ENCODE peak calls at places on chromosomes 6 and 20, in ten cellular contexts. B is HCT116, V is kidney epithelial cell, P is left ventricle myocardium inferior, U is upper lobe of right lung, K is colonic mucosa, J is breast epithelium, F is thoracic aorta, Y is PC-9, M is tibial artery. S is an unnamed sample.
A peak's percentile ranks its signal among the peaks of the same experiment; 100 is the strongest.

GRCh38 chr6:45436544-45437440 is 59.1 kb upstream of the SUPT3H start:
- DNase-seq in V (no peak), J (no peak), U (no peak), M (no peak), K (no peak), B (no peak), F (no peak), Y (no peak), P (no peak), S (no peak)

GRCh38 chr20:57671072-57671391 is 38.8 kb downstream of the PMEPA1 start:
- DNase-seq in F (no peak), J (no peak), M (no peak), Y (no peak), P (no peak), V (no peak), K (no peak), B (no peak), U (no peak), S (no peak)

GRCh38 chr6:137341721-137342195 is 122.6 kb upstream of the IFNGR1 start:
- DNase-seq in K (peak; percentile 38), J (no peak), Y (peak; percentile 32), P (peak; percentile 25), B (no peak), U (no peak), M (no peak), V (no peak), F (no peak), S (no peak)

GRCh38 chr20:61451009-61451408 is 198.9 kb downstream of the CDH4 start:
- DNase-seq in P (no peak), F (no peak), K (no peak), J (no peak), Y (no peak), V (no peak), M (no peak), B (no peak), U (no peak), S (no peak)

GRCh38 chr6:31011153-31011552 is 879 bp downstream of the MUC22 start:
- DNase-seq in K (no peak), P (no peak), B (no peak), Y (no peak), M (no peak), U (no peak), J (no peak), F (no peak), V (no peak), S (no peak)

GRCh38 chr6:36139991-36140710 is 9.8 kb downstream of the MAPK13 start:
- DNase-seq in U (no peak), P (no peak), Y (no peak), V (no peak), B (no peak), J (no peak), M (no peak), F (no peak), K (no peak), S (no peak)

GRCh38 chr20:39021748-39022147 is 59.6 kb downstream of the DHX35 start:
- DNase-seq in B (no peak), F (no peak), J (no peak), P (no peak), Y (no peak), V (no peak), K (no peak), U (no peak), M (no peak), S (no peak)

GRCh38 chr20:43982016-43982415 is 67.4 kb downstream of the TOX2 start:
- DNase-seq in Y (no peak), U (no peak), K (no peak), P (no peak), V (no peak), M (no peak), F (no peak), B (no peak), J (no peak), S (no peak)

GRCh38 chr6:143647191-143647590 is 30.6 kb upstream of the PHACTR2 start:
- DNase-seq in Y (no peak), V (no peak), K (no peak), B (no peak), J (no peak), M (no peak), P (no peak), U (no peak), F (no peak), S (no peak)

GRCh38 chr6:146090474-146090873 is 61.6 kb downstream of the GRM1 start:
- DNase-seq in J (no peak), B (no peak), V (peak; percentile 65), F (no peak), M (no peak), Y (no peak), P (no peak), K (no peak), U (no peak), S (no peak)

GRCh38 chr6:38168126-38168525 is 348.6 kb downstream of the ZFAND3 start:
- DNase-seq in B (no peak), J (no peak), U (no peak), Y (no peak), V (no peak), M (no peak), K (no peak), F (no peak), P (no peak), S (no peak)

GRCh38 chr6:119119989-119120388 is 41.5 kb upstream of the FAM184A start:
- DNase-seq in Y (no peak), M (peak; percentile 39), K (no peak), J (no peak), V (no peak), P (no peak), B (no peak), U (no peak), F (no peak), S (peak; percentile 17)

GRCh38 chr20:43925786-43926185 is 11.1 kb downstream of the TOX2 start:
- DNase-seq in V (no peak), J (no peak), K (peak; percentile 63), B (no peak), U (peak; percentile 61), M (peak; percentile 47), P (peak; percentile 30), Y (no peak), F (no peak), S (no peak)

GRCh38 chr6:35165630-35166071 is 24.5 kb upstream of the TCP11 start:
- DNase-seq in U (no peak), P (no peak), K (peak; percentile 60), V (no peak), J (no peak), F (no peak), M (no peak), Y (peak; percentile 88), B (no peak), S (no peak)

GRCh38 chr6:13105139-13105538 is 223.2 kb downstream of the TBC1D7 start:
- DNase-seq in M (no peak), V (no peak), B (no peak), K (no peak), Y (no peak), J (no peak), U (no peak), P (no peak), F (no peak), S (no peak)

GRCh38 chr6:104940881-104941693 is 15.8 kb upstream of the LIN28B start:
- DNase-seq in P (no peak), F (no peak), J (no peak), B (no peak), M (no peak), Y (no peak), V (no peak), U (no peak), K (peak; percentile 29), S (no peak)

GRCh38 chr20:34541917-34542316 is 16.6 kb upstream of the MAP1LC3A start:
- DNase-seq in Y (no peak), J (no peak), P (no peak), F (no peak), V (no peak), B (no peak), U (no peak), K (no peak), M (no peak), S (no peak)

GRCh38 chr6:4516206-4516605 is 260.0 kb upstream of the CDYL start:
- DNase-seq in M (no peak), J (no peak), P (no peak), F (no peak), B (no peak), Y (no peak), V (no peak), U (no peak), K (no peak), S (no peak)

GRCh38 chr20:17281478-17281877 is 54.6 kb downstream of the PCSK2 start:
- DNase-seq in Y (no peak), K (peak; percentile 26), M (no peak), V (no peak), U (no peak), J (no peak), P (no peak), B (peak; percentile 3), F (no peak), S (no peak)

DNA sequence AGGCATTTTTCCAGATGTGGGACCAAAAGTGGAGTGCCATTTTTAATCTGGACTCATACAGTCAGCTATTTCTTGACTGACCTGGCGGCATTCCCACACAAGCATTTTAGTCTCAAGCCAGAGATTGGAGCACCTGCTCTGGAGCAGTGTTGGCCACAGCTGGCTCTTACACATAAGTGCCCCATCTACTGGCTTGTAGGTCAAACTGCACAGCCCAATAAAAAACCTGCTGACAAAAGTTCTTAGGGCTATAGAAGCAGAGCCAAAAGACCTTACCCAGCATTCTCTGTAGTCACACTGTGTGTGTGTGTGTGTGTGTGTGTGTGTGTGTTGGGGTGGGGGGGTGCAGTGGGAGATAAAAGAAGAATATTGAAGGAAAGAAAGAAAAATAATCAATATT is 38.6 kb upstream of the SENP6 start:
- DNase-seq in K (no peak), J (no peak), P (no peak), Y (no peak), M (no peak), B (peak; percentile 48), V (no peak), F (no peak), U (no peak), S (no peak)
- TF ChIP-seq CTCF in K (peak; percentile 22), J (no peak), P (peak; percentile 12), Y (peak; percentile 57), M (no peak), B (peak; percentile 11), V (peak; percentile 59), F (no peak), U (peak; percentile 33), S (peak; percentile 54)

GRCh38 chr20:48623176-48623905 is 204.5 kb downstream of the PREX1 start:
- DNase-seq in K (no peak), J (no peak), Y (no peak), P (no peak), F (no peak), M (no peak), V (no peak), B (no peak), U (no peak), S (no peak)
- H3K27me3 ChIP-seq in K (no peaks in the 10 kb centered on the region), J (no peaks in the 10 kb centered on the region), Y (no peaks in the 10 kb centered on the region), P (no peaks in the 10 kb centered on the region), F (no peaks in the 10 kb centered on the region), M (no peaks in the 10 kb centered on the region), V (peaks cover 7% of the 10 kb centered on the region), B (no peaks in the 10 kb centered on the region), U (no peaks in the 10 kb centered on the region), S (peaks cover 4% of the 10 kb centered on the region)

GRCh38 chr6:158605266-158605878 is 39.2 kb downstream of the DYNLT1 start:
- DNase-seq in F (no peak), J (no peak), B (peak; percentile 48), V (peak; percentile 45), K (peak; percentile 73), U (no peak), Y (no peak), P (no peak), M (peak; percentile 50), S (peak; percentile 22)
- H3K36me3 ChIP-seq in F (peaks cover 4% of the 10 kb centered on the region), J (no peaks in the 10 kb centered on the region), B (peaks cover 58% of the 10 kb centered on the region), V (peaks cover 3% of the 10 kb centered on the region), K (peaks cover 8% of the 10 kb centered on the region), U (peaks cover 59% of the 10 kb centered on the region), Y (peaks cover 19% of the 10 kb centered on the region), P (peaks cover 35% of the 10 kb centered on the region), M (peaks cover 35% of the 10 kb centered on the region), S (peaks cover 19% of the 10 kb centered on the region)

GRCh38 chr20:12316794-12317193 is 399.1 kb downstream of the BTBD3 start:
- DNase-seq in K (no peak), B (no peak), J (no peak), F (no peak), U (no peak), Y (no peak), M (no peak), P (no peak), V (no peak), S (no peak)
- TF ChIP-seq CTCF in K (no peak), B (no peak), J (no peak), F (no peak), U (no peak), Y (no peak), M (no peak), P (no peak), V (no peak), S (no peak)

S was measured in BJ.